ENCODE peak calls at places on chromosomes 4 and X, in nine cellular contexts. A is OCI-LY7; D is kidney epithelial cell; S is cardiac muscle cell; L is mucosa of descending colon; E is GM10248; J is kidney; I is astrocyte of the cerebellum; K is activated CD8-positive, alpha-beta T cell treated with anti-CD3 and anti-CD28 coated beads for 36 hours. N is an unnamed sample.

GRCh38 chrX:106698693-106699092 is 27.8 kb upstream of the RNF128 start:
- DNase-seq in K (no peak), I (peak; percentile 4), E (no peak), J (no peak), S (no peak), L (no peak), D (no peak), A (no peak), N (no peak)

GRCh38 chr4:186764457-186764856 is 40.8 kb upstream of the FAT1 start:
- DNase-seq in E (no peak), S (no peak), A (no peak), K (no peak), D (no peak), I (no peak), J (no peak), L (no peak), N (no peak)

GRCh38 chr4:98929341-98930267 is 671 bp upstream of the EIF4E start:
- DNase-seq in E (peak; percentile 69), I (peak; percentile 49), S (no peak), A (peak; percentile 24), D (peak; percentile 94), K (peak; percentile 82), J (peak; percentile 80), L (peak; percentile 74), N (peak; percentile 23)

GRCh38 chr4:168483786-168484185 is 3.5 kb upstream of the DDX60L start:
- DNase-seq in J (no peak), I (no peak), K (no peak), D (no peak), E (no peak), A (no peak), L (no peak), S (no peak), N (no peak)

GRCh38 chrX:114976321-114976720 is 41.1 kb downstream of the IL13RA2 start:
- DNase-seq in K (no peak), S (no peak), D (no peak), L (no peak), A (no peak), J (no peak), E (no peak), I (no peak), N (no peak)

GRCh38 chrX:38273453-38273852 is 52.8 kb upstream of the SRPX start:
- DNase-seq in A (no peak), E (no peak), K (no peak), L (no peak), D (no peak), I (no peak), J (no peak), S (no peak), N (no peak)

GRCh38 chr4:7041851-7042696 is 1.1 kb upstream of the TADA2B start:
- DNase-seq in J (peak; percentile 90), E (peak; percentile 51), L (peak; percentile 50), A (no peak), S (no peak), K (peak; percentile 34), D (no peak), I (peak; percentile 6), N (peak; percentile 76)

GRCh38 chr4:128635141-128635911 is 174.2 kb upstream of the JADE1 start:
- DNase-seq in D (no peak), A (no peak), E (no peak), J (no peak), S (peak; percentile 51), K (no peak), I (no peak), L (no peak), N (no peak)

GRCh38 chr4:169416997-169417396 is 146.2 kb upstream of the SH3RF1 start:
- DNase-seq in S (no peak), J (no peak), I (no peak), E (no peak), D (no peak), L (no peak), K (peak; percentile 13), A (no peak), N (no peak)

GRCh38 chr4:156598138-156598681 is 373.4 kb downstream of the PDGFC start:
- DNase-seq in L (no peak), S (peak; percentile 11), K (no peak), I (no peak), J (no peak), E (no peak), A (no peak), D (no peak), N (no peak)

GRCh38 chr4:139279723-139280620 is at the start of gene MGARP:
- DNase-seq in D (no peak), E (peak; percentile 28), I (no peak), J (peak; percentile 80), L (no peak), K (peak; percentile 38), S (peak; percentile 51), A (no peak), N (peak; percentile 64)

GRCh38 chr4:146179784-146180405 is 4.4 kb downstream of the LSM6 start:
- DNase-seq in S (peak; percentile 24), K (no peak), E (no peak), J (no peak), I (no peak), L (no peak), D (no peak), A (no peak), N (no peak)

DNA sequence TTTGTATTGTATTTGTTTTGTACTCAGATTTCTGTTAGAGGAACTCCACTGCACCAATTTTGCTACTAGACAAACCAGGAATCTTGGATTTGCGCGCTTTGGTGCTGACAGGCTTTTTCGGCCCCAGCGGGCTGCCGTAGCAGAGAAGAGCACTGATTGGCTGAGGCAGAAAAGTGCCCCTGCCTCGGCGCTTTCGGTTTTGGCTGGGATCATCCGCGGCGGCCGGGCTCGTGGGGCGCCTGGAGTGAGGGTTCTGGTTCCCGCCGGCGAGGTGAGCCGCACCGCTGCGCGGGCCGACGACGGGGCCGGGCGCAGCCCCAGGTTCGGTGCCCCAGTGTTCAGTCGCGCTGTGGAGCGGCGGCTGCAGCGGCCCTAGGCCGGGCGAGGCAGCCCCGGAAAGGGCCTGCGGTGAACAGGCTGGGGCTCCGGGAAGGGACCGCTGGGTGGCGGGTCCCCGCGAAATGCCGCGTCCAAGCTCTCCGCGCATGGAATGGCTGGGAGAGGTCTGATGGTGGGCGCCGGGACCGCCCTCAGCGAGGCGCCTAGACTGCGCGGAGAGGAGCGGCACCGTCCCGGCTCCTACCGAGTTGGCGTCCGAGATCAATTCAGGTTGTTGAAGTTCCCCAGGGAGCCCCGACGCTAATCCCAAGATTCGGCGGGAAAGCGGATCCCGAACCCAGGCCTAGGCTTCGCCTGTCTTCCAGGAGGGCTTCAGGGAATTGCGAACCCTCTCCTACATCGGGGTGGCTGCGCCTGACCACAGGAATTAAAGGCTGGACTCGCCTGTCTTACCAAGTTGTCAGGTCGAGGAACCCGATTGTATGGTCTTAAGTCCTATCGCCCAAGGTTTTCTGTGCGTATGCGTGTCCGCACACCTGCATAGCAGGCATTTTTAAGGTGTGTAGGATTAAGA is at the start of gene LSM6:
- DNase-seq in A (peak; percentile 86), L (peak; percentile 91), I (peak; percentile 61), J (peak; percentile 93), K (peak; percentile 87), S (peak; percentile 79), E (peak; percentile 88), D (peak; percentile 23), N (peak; percentile 85)
- TF ChIP-seq CTCF in A (peak; percentile 28), L (no peak), I (no peak), J (no peak), K (no peak), S (peak; percentile 2), E (no peak), D (no peak), N (no peak)

DNA sequence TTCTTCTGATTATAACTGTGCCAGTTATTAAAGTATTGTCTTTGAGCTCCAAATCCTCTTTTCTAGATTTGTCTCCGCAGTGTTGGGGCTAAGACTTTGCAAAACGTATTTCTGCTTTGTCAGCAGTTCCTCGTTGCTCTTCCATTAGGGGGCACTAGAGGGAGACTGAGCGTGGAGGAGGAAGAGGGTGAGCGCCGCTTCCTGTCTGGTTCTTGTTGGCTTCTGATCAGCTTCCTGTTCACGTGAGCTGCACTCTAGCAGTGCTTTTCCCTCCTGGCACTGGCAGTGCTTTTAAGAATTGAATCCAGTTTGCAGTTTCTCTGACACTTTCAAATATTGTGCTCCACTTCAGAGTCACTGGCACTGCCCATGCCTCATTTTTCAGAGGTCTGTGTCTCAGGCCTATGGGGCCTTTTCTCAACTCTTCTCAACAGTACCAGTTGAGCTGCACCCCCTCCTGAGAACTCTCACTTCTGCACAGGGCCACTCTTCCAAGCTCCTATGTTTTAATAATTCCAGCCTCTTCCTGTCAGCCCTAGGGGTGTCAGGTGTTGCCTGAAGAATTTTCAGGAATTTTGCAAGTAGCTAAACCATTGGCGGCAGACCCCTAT is 54.4 kb upstream of the LCORL start:
- DNase-seq in D (no peak), S (no peak), I (no peak), A (peak; percentile 78), K (peak; percentile 66), E (no peak), L (peak; percentile 51), J (no peak), N (no peak)
- TF ChIP-seq CTCF in D (peak; percentile 12), S (no peak), I (no peak), A (peak; percentile 84), K (peak; percentile 67), E (no peak), L (no peak), J (peak; percentile 23), N (peak; percentile 31)

GRCh38 chr4:244471-244870 is 60.8 kb downstream of the ZNF732 start:
- DNase-seq in E (peak; percentile 13), A (peak; percentile 78), S (peak; percentile 32), J (no peak), I (no peak), K (peak; percentile 69), L (peak; percentile 78), D (no peak), N (peak; percentile 43)
- TF ChIP-seq CTCF in E (peak; percentile 51), A (peak; percentile 86), S (peak; percentile 19), J (peak; percentile 52), I (peak; percentile 21), K (peak; percentile 86), L (peak; percentile 71), D (peak; percentile 5), N (peak; percentile 82)

GRCh38 chrX:39629001-39629400 is 468.8 kb downstream of the BCOR start:
- DNase-seq in S (no peak), I (no peak), J (no peak), E (no peak), K (no peak), L (no peak), D (peak; percentile 29), A (no peak), N (no peak)

GRCh38 chrX:39626749-39627148 is 471.0 kb downstream of the BCOR start:
- DNase-seq in E (no peak), L (no peak), I (no peak), J (no peak), S (no peak), A (no peak), D (no peak), K (peak; percentile 31), N (no peak)

GRCh38 chrX:39624166-39624565 is 473.6 kb downstream of the BCOR start:
- DNase-seq in I (no peak), E (no peak), L (no peak), J (no peak), K (no peak), S (no peak), D (no peak), A (no peak), N (no peak)

GRCh38 chrX:39627257-39627656 is 470.5 kb downstream of the BCOR start:
- DNase-seq in K (no peak), D (no peak), E (no peak), A (no peak), I (no peak), L (no peak), J (no peak), S (no peak), N (no peak)

DNA sequence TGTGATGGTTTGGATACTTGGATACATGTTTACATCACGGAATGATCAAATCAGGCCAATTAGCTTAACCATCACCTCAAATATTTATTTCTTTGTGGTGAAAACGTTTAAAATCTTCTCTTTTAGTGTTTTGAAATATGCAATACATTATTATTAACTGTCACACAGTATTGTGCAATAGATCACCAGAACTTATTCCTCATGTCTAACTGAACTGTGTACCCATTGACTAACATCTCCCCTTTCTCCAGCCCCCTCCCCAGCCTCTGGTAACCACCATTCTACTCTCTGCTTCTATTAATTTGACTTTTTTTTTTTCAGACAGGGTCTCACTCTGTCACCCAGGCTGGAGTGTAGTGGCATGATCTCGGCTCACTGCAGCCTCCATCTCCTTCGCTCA is 471.9 kb downstream of the BCOR start:
- DNase-seq in L (no peak), A (no peak), D (no peak), I (no peak), J (no peak), E (no peak), K (no peak), S (no peak), N (no peak)
- TF ChIP-seq CTCF in L (no peak), A (no peak), D (no peak), I (no peak), J (no peak), E (no peak), K (no peak), S (no peak), N (no peak)

N was measured in glutamatergic neuron.